ENCODE peak calls at places on chromosomes 16 and 17, in eight cellular contexts. I is NCI-H2171 treated with DMSO at 0.1 percent for 48 hours, H is cardiac fibroblast, S is ureter, M is NCI-H524, W is cerebellar cortex, J is stomach, R is GM20000. O is an unnamed sample.

GRCh38 chr17:75707096-75707720 is 14.1 kb upstream of the ITGB4 start:
- DNase-seq in I (no peak), H (peak; percentile 72), S (peak; percentile 62), M (no peak), W (no peak), J (peak; percentile 73), R (no peak), O (peak; percentile 84)

GRCh38 chr16:11232852-11233726 is 22.9 kb downstream of the SOCS1 start:
- DNase-seq in I (no peak), H (no peak), S (peak; percentile 70), M (no peak), W (peak; percentile 55), J (peak; percentile 64), R (peak; percentile 75), O (peak; percentile 61)

GRCh38 chr17:600576-601301 is 113.9 kb downstream of the VPS53 start:
- DNase-seq in I (no peak), H (no peak), S (no peak), M (no peak), W (no peak), J (no peak), R (no peak), O (no peak)

GRCh38 chr17:50063516-50064252 is 7.8 kb downstream of the ITGA3 start:
- DNase-seq in I (no peak), H (peak; percentile 77), S (no peak), M (no peak), W (no peak), J (no peak), R (no peak), O (no peak)

GRCh38 chr16:78425957-78426590 is 326.6 kb downstream of the WWOX start:
- DNase-seq in I (no peak), H (no peak), S (no peak), M (peak; percentile 71), W (no peak), J (no peak), R (no peak), O (no peak)

GRCh38 chr17:40317345-40317873 is 8.4 kb downstream of the RARA start:
- DNase-seq in I (peak; percentile 57), H (peak; percentile 81), S (peak; percentile 66), M (peak; percentile 36), W (peak; percentile 80), J (peak; percentile 50), R (peak; percentile 78), O (peak; percentile 70)

GRCh38 chr17:11928436-11928835 is 68.8 kb downstream of the ZNF18 start:
- DNase-seq in I (no peak), H (no peak), S (no peak), M (no peak), W (no peak), J (no peak), R (no peak), O (no peak)

GRCh38 chr17:72730091-72730490 is 362.4 kb downstream of the SLC39A11 start:
- DNase-seq in I (no peak), H (peak; percentile 37), S (no peak), M (no peak), W (no peak), J (no peak), R (no peak), O (no peak)

GRCh38 chr16:30948956-30949654 is at the start of gene ORAI3:
- DNase-seq in I (peak; percentile 12), H (peak; percentile 62), S (peak; percentile 84), M (no peak), W (peak; percentile 71), J (peak; percentile 77), R (peak; percentile 92), O (peak; percentile 86)

GRCh38 chr16:56950051-56950450 is 11.7 kb upstream of the CETP start:
- DNase-seq in I (no peak), H (no peak), S (no peak), M (no peak), W (no peak), J (no peak), R (no peak), O (no peak)

GRCh38 chr17:77795685-77796084 is 162.8 kb upstream of the TNRC6C start:
- DNase-seq in I (no peak), H (no peak), S (no peak), M (no peak), W (no peak), J (no peak), R (no peak), O (peak; percentile 4)